ENCODE peak calls at places on chromosomes 13 and 19, in seven cellular contexts. B is EL, Q is GDM1, F is germinal center, W is HAP-1, A is activated B cell treated with CpG ODN at 0.5 μM for 24 hours, O is immature natural killer cell. C is an unnamed sample.

GRCh38 chr19:10420444-10421239 is at the start of gene PDE4A:
- DNase-seq in O (peak), A (peak), B (peak), Q (peak), W (peak), F (no peak), C (peak)

GRCh38 chr13:20191902-20192469 is 752 bp downstream of the GJB2 start:
- DNase-seq in B (peak), Q (no peak), A (no peak), O (no peak), W (peak), F (no peak), C (peak)

GRCh38 chr13:99313473-99313872 is 6.3 kb upstream of the GPR183 start:
- DNase-seq in F (no peak), A (no peak), O (no peak), B (peak), Q (no peak), W (no peak), C (no peak)

GRCh38 chr13:75836441-75836840 is 200.3 kb downstream of the LMO7 start:
- DNase-seq in O (no peak), B (no peak), Q (no peak), A (no peak), F (no peak), W (no peak), C (no peak)

GRCh38 chr13:81738364-81738763 is 1397.4 kb upstream of the SPRY2 start:
- DNase-seq in W (no peak), F (no peak), O (no peak), Q (no peak), B (no peak), A (no peak), C (no peak)

GRCh38 chr19:19385900-19386339 is 19.6 kb upstream of the GATAD2A start:
- DNase-seq in B (peak), O (no peak), Q (no peak), F (peak), A (no peak), W (no peak), C (no peak)

GRCh38 chr13:114282143-114282685 is 813 bp downstream of the UPF3A start:
- DNase-seq in O (no peak), F (peak), A (peak), B (peak), W (peak), Q (no peak), C (peak)

GRCh38 chr13:98482476-98483444 is 94.1 kb downstream of the STK24 start:
- DNase-seq in F (no peak), W (no peak), A (no peak), O (no peak), B (peak), Q (no peak), C (peak)

GRCh38 chr19:13053761-13054604 is 48.7 kb downstream of the LYL1 start:
- DNase-seq in Q (no peak), W (no peak), A (no peak), B (peak), O (no peak), F (no peak), C (no peak)

GRCh38 chr13:23504188-23504587 is 66.0 kb upstream of the TNFRSF19 start:
- DNase-seq in O (no peak), A (no peak), W (no peak), F (no peak), Q (no peak), B (peak), C (no peak)

GRCh38 chr13:104289400-104289799 is 1223.2 kb upstream of the SLC10A2 start:
- DNase-seq in F (no peak), W (no peak), Q (no peak), B (no peak), A (no peak), O (no peak), C (no peak)

GRCh38 chr19:45352471-45352870 is 11.9 kb downstream of the KLC3 start:
- DNase-seq in F (no peak), Q (no peak), O (no peak), W (no peak), A (no peak), B (no peak), C (no peak)

GRCh38 chr19:42528354-42529247 is at the start of gene CEACAM1:
- DNase-seq in W (no peak), Q (peak), B (peak), F (peak), A (no peak), O (no peak), C (no peak)

GRCh38 chr13:112510987-112511715 is 76.8 kb downstream of the TUBGCP3 start:
- DNase-seq in O (no peak), A (no peak), F (no peak), B (peak), Q (no peak), W (no peak), C (no peak)

GRCh38 chr19:588093-588742 is 1.5 kb upstream of the HCN2 start:
- DNase-seq in A (peak), O (peak), Q (peak), F (no peak), W (peak), B (peak), C (peak)

GRCh38 chr19:46180701-46181385 is 32.8 kb downstream of the IGFL2 start:
- DNase-seq in Q (no peak), O (no peak), B (peak), W (no peak), A (no peak), F (no peak), C (no peak)

GRCh38 chr19:55406869-55407624 is 541 bp downstream of the UBE2S start:
- DNase-seq in W (no peak), B (no peak), O (no peak), F (peak), A (no peak), Q (no peak), C (no peak)

GRCh38 chr19:30968210-30968609 is 381.0 kb downstream of the TSHZ3 start:
- DNase-seq in Q (no peak), F (no peak), O (no peak), B (peak), W (no peak), A (no peak), C (no peak)

GRCh38 chr19:46927106-46927505 is 66.3 kb downstream of the ARHGAP35 start:
- DNase-seq in W (no peak), O (no peak), F (no peak), B (no peak), A (no peak), Q (no peak), C (no peak)

GRCh38 chr19:14603990-14604387 is 21.1 kb downstream of the CLEC17A start:
- DNase-seq in A (peak), Q (no peak), W (no peak), O (no peak), B (no peak), F (peak), C (no peak)

GRCh38 chr19:17755977-17756670 is 4.8 kb downstream of the FCHO1 start:
- DNase-seq in O (no peak), B (peak), A (peak), W (peak), F (peak), Q (peak), C (peak)

GRCh38 chr13:50780201-50781015 is 63.1 kb downstream of the DLEU7 start:
- DNase-seq in B (no peak), O (no peak), F (no peak), A (no peak), Q (no peak), W (no peak), C (peak)

GRCh38 chr13:20037908-20038307 is 79.4 kb downstream of the ZMYM2 start:
- DNase-seq in W (no peak), F (no peak), A (no peak), O (no peak), Q (no peak), B (no peak), C (no peak)

C was measured in NCI-H524.